ENCODE peak calls at places on chromosome 12, in nine cellular contexts. Z is neural progenitor cell, E is GM23338, G is hepatocyte, P is MM.1S, X is GM23248, Q is HCT116, V is SK-N-SH, D is PC-3. J is an unnamed sample.

GRCh38 chr12:104694161-104694560 is 237.4 kb downstream of the CHST11 start:
- DNase-seq in V (no peak), Z (no peak), P (no peak), Q (no peak), D (no peak), G (no peak), E (no peak), X (peak; percentile 68), J (no peak)

GRCh38 chr12:118237053-118237665 is 101.2 kb downstream of the PEBP1 start:
- DNase-seq in V (no peak), E (no peak), P (peak; percentile 11), D (no peak), Q (no peak), X (no peak), G (no peak), Z (no peak), J (peak; percentile 75)

GRCh38 chr12:11040162-11040561 is 9.0 kb upstream of the TAS2R31 start:
- DNase-seq in V (no peak), X (peak; percentile 26), D (no peak), Z (no peak), Q (no peak), G (no peak), E (no peak), P (no peak), J (no peak)

GRCh38 chr12:64826234-64826633 is 1.8 kb downstream of the TBC1D30 start:
- DNase-seq in P (no peak), G (peak; percentile 78), D (no peak), Q (no peak), V (peak; percentile 26), X (peak; percentile 61), E (peak; percentile 97), Z (peak; percentile 90), J (no peak)

GRCh38 chr12:88496429-88497190 is 83.7 kb downstream of the KITLG start:
- DNase-seq in V (peak; percentile 20), Q (no peak), G (no peak), E (no peak), X (peak; percentile 44), P (no peak), D (no peak), Z (no peak), J (no peak)

GRCh38 chr12:115354007-115354452 is 670.1 kb upstream of the TBX3 start:
- DNase-seq in Z (no peak), D (peak; percentile 98), G (peak; percentile 84), V (no peak), Q (peak; percentile 36), P (no peak), X (peak; percentile 98), E (no peak), J (no peak)

GRCh38 chr12:27602516-27602915 is 78.5 kb downstream of the PPFIBP1 start:
- DNase-seq in D (peak; percentile 44), V (no peak), X (no peak), Z (no peak), E (no peak), P (no peak), Q (no peak), G (no peak), J (no peak)

GRCh38 chr12:2284857-2285256 is 232.1 kb downstream of the CACNA1C start:
- DNase-seq in G (peak; percentile 86), E (peak; percentile 92), Q (peak; percentile 37), Z (peak; percentile 87), P (peak; percentile 38), X (peak; percentile 89), V (peak; percentile 86), D (peak; percentile 59), J (peak; percentile 87)

GRCh38 chr12:88309546-88309945 is 167.4 kb downstream of the TMTC3 start:
- DNase-seq in V (no peak), G (no peak), P (no peak), Q (no peak), E (no peak), D (peak; percentile 84), Z (no peak), X (peak; percentile 82), J (no peak)

GRCh38 chr12:62724947-62725447 is 210.0 kb downstream of the PPM1H start:
- DNase-seq in V (no peak), D (peak; percentile 98), Z (peak; percentile 74), G (peak; percentile 85), X (peak; percentile 99), P (no peak), Q (peak; percentile 99), E (peak; percentile 94), J (no peak)

GRCh38 chr12:132077322-132078100 is 66.6 kb downstream of the DDX51 start:
- DNase-seq in P (no peak), X (no peak), D (no peak), Q (no peak), Z (no peak), G (no peak), E (no peak), V (no peak), J (no peak)

GRCh38 chr12:132079695-132080094 is 64.4 kb downstream of the DDX51 start:
- DNase-seq in P (no peak), V (no peak), G (no peak), D (no peak), X (no peak), Q (no peak), E (no peak), Z (no peak), J (no peak)

GRCh38 chr12:132075714-132076553 is 68.2 kb downstream of the DDX51 start:
- DNase-seq in V (no peak), D (no peak), G (no peak), E (no peak), Q (no peak), P (no peak), Z (no peak), X (no peak), J (no peak)

GRCh38 chr12:132079190-132079589 is 64.9 kb downstream of the DDX51 start:
- DNase-seq in G (no peak), V (no peak), Z (no peak), D (no peak), P (no peak), X (no peak), E (no peak), Q (no peak), J (no peak)

DNA sequence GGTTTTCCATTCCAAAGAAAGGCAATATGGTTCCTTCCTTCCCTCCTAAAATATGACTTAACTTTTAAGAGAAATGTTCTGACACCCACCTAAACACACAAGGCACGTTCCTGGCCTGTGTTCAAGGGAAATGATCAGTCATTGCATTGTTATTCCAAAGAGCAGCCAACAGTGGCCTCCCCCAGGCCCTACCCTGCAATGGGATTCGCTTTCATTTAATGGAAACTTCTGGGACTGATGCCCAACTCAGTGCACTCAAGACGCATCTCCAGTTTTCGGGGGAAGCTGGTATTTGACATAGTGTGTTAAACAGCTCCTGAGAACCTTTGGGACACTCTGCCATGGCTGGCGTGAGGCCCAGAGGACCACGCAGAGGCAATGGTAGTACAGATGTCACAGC is 65.9 kb downstream of the DDX51 start:
- DNase-seq in P (no peak), V (no peak), D (peak; percentile 73), X (peak; percentile 83), Z (no peak), Q (no peak), E (no peak), G (no peak), J (no peak)
- TF ChIP-seq EZH2phosphoT487 in P (no peak), V (no peak), D (no peak), X (no peak), Z (no peak), Q (no peak), E (no peak), G (no peak), J (no peak)

GRCh38 chr12:66045506-66045905 is 85.0 kb downstream of the LLPH start:
- DNase-seq in D (no peak), V (no peak), X (no peak), P (no peak), G (no peak), Z (no peak), Q (no peak), E (no peak), J (no peak)

GRCh38 chr12:66043035-66043434 is 87.5 kb downstream of the LLPH start:
- DNase-seq in P (no peak), Z (no peak), Q (no peak), X (no peak), E (no peak), V (no peak), G (no peak), D (no peak), J (no peak)

GRCh38 chr12:66048218-66048842 is 82.2 kb downstream of the LLPH start:
- DNase-seq in E (no peak), V (no peak), X (no peak), D (no peak), G (no peak), P (no peak), Z (no peak), Q (no peak), J (no peak)

GRCh38 chr12:66041651-66042363 is 88.7 kb downstream of the LLPH start:
- DNase-seq in D (no peak), E (no peak), G (no peak), P (no peak), Z (no peak), V (no peak), Q (no peak), X (no peak), J (no peak)

DNA sequence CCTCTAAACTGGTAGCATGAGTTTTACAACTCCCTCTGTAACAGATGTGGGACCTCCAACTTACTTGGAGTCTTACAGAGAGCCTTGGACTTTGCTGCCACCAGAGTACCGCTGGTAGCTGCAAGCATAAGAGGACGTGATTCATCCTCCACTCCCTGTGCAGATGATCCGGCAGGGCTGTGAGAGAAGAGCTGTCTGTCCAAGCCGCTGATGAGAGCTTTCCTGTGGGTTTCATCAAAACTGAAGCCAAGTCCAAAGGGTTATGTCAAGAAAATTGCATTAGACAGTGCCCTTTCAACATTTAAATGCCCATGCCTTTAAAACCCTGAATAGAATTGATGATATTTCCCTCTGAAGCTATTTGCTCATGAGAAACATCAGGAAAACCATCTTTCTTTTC is 85.8 kb downstream of the LLPH start:
- DNase-seq in E (no peak), G (peak; percentile 40), V (no peak), Z (no peak), P (no peak), D (peak; percentile 37), X (peak; percentile 73), Q (no peak), J (no peak)
- TF ChIP-seq EZH2phosphoT487 in E (no peak), G (no peak), V (no peak), Z (no peak), P (no peak), D (no peak), X (no peak), Q (no peak), J (no peak)

GRCh38 chr12:76586764-76587395 is 27.3 kb upstream of the OSBPL8 start:
- DNase-seq in V (peak; percentile 16), D (peak; percentile 60), P (peak; percentile 56), Q (peak; percentile 27), E (peak; percentile 73), Z (peak; percentile 23), G (peak; percentile 19), X (peak; percentile 76), J (peak; percentile 62)
- TF ChIP-seq EZH2phosphoT487 in V (no peak), D (no peak), P (no peak), Q (no peak), E (no peak), Z (no peak), G (no peak), X (no peak), J (no peak)

GRCh38 chr12:80456513-80456912 is 12.5 kb downstream of the PTPRQ start:
- DNase-seq in V (no peak), D (no peak), P (no peak), G (no peak), Q (no peak), E (no peak), X (no peak), Z (no peak), J (no peak)
- TF ChIP-seq EZH2phosphoT487 in V (no peak), D (no peak), P (no peak), G (no peak), Q (no peak), E (no peak), X (no peak), Z (no peak), J (no peak)